ENCODE peak calls at places on chromosome X, in six cellular contexts. V, D, C, O, U and I are unnamed samples.

GRCh38 chrX:7159132-7159861 is 11.3 kb upstream of the PUDP start:
- DNase-seq in O (no peak), V (no peak), U (no peak), D (no peak), C (no peak), I (no peak)

GRCh38 chrX:48474581-48474980 is 1.4 kb upstream of the FTSJ1 start:
- DNase-seq in D (no peak), O (no peak), U (no peak), V (no peak), C (no peak), I (no peak)

GRCh38 chrX:104679175-104679574 is 113.2 kb downstream of the IL1RAPL2 start:
- DNase-seq in O (no peak), D (no peak), V (no peak), C (no peak), U (no peak), I (no peak)

GRCh38 chrX:7334253-7334935 is 186.4 kb upstream of the PUDP start:
- DNase-seq in C (no peak), V (no peak), U (no peak), D (peak; percentile 73), O (peak; percentile 42), I (no peak)

GRCh38 chrX:53088136-53088974 is 5.6 kb upstream of the KANTR start:
- DNase-seq in U (peak; percentile 56), C (no peak), D (peak; percentile 62), O (peak; percentile 67), V (peak; percentile 46), I (no peak)

GRCh38 chrX:71514367-71515038 is 18.4 kb upstream of the OGT start:
- DNase-seq in U (no peak), O (no peak), C (no peak), V (no peak), D (no peak), I (no peak)

GRCh38 chrX:56790778-56791177 is 61.7 kb downstream of the NBDY start:
- DNase-seq in D (no peak), V (no peak), O (no peak), U (no peak), C (no peak), I (no peak)

GRCh38 chrX:70386240-70386639 is 36.9 kb upstream of the GDPD2 start:
- DNase-seq in U (no peak), O (no peak), D (no peak), V (no peak), C (no peak), I (no peak)

GRCh38 chrX:137566746-137567473 is 983 bp downstream of the ZIC3 start:
- DNase-seq in U (no peak), O (no peak), C (no peak), V (no peak), D (no peak), I (no peak)

GRCh38 chrX:41588271-41588670 is 100.5 kb upstream of the GPR34 start:
- DNase-seq in O (no peak), U (no peak), V (no peak), D (no peak), C (no peak), I (no peak)